ENCODE peak calls at places on chromosomes 1 and 21, in five cellular contexts. V is Peyer's patch, Z is AG08396, S is OCI-LY7, E is cerebellum. K is an unnamed sample.

GRCh38 chr1:68231627-68232303 is 558 bp downstream of the WLS start:
- DNase-seq in V (peak), Z (peak), S (no peak), E (peak), K (peak)

GRCh38 chr1:214296860-214297699 is 16.1 kb downstream of the SMYD2 start:
- DNase-seq in V (no peak), Z (peak), S (no peak), E (no peak), K (peak)

GRCh38 chr21:38905328-38905727 is 99.6 kb downstream of the ETS2 start:
- DNase-seq in V (no peak), Z (no peak), S (no peak), E (no peak), K (no peak)

GRCh38 chr1:204972461-204972860 is 70.6 kb upstream of the CNTN2 start:
- DNase-seq in V (no peak), Z (no peak), S (no peak), E (no peak), K (no peak)

GRCh38 chr1:1262759-1263158 is 10.9 kb downstream of the UBE2J2 start:
- DNase-seq in V (no peak), Z (no peak), S (no peak), E (no peak), K (no peak)

GRCh38 chr1:167330601-167331293 is 110.1 kb downstream of the POU2F1 start:
- DNase-seq in V (no peak), Z (no peak), S (peak), E (no peak), K (no peak)

GRCh38 chr1:77536813-77537212 is 145.6 kb downstream of the ZZZ3 start:
- DNase-seq in V (no peak), Z (peak), S (no peak), E (no peak), K (peak)

GRCh38 chr1:182392045-182393028 is 747 bp upstream of the GLUL start:
- DNase-seq in V (no peak), Z (peak), S (no peak), E (peak), K (no peak)

GRCh38 chr1:24393892-24394291 is 19.7 kb downstream of the STPG1 start:
- DNase-seq in V (no peak), Z (peak), S (no peak), E (no peak), K (peak)

GRCh38 chr1:4736254-4736653 is 81.8 kb downstream of the AJAP1 start:
- DNase-seq in V (no peak), Z (no peak), S (no peak), E (no peak), K (no peak)

GRCh38 chr1:28921286-28921869 is 7.0 kb downstream of the EPB41 start:
- DNase-seq in V (no peak), Z (no peak), S (no peak), E (peak), K (no peak)

GRCh38 chr1:201896951-201897391 is 8.3 kb downstream of the SHISA4 start:
- DNase-seq in V (no peak), Z (peak), S (no peak), E (no peak), K (no peak)

GRCh38 chr1:96882096-96882495 is 160.5 kb downstream of the PTBP2 start:
- DNase-seq in V (no peak), Z (no peak), S (no peak), E (no peak), K (no peak)

GRCh38 chr1:18998016-18998724 is 41.7 kb upstream of the IFFO2 start:
- DNase-seq in V (no peak), Z (no peak), S (no peak), E (no peak), K (peak)

GRCh38 chr1:65075123-65075976 is 72.7 kb upstream of the AK4 start:
- DNase-seq in V (peak), Z (peak), S (peak), E (peak), K (peak)

GRCh38 chr1:201213926-201214325 is 23.3 kb downstream of the IGFN1 start:
- DNase-seq in V (no peak), Z (no peak), S (no peak), E (no peak), K (no peak)

GRCh38 chr1:239817801-239818200 is 273.9 kb upstream of the FMN2 start:
- DNase-seq in V (no peak), Z (no peak), S (no peak), E (no peak), K (no peak)

GRCh38 chr1:18554597-18554996 is 73.9 kb downstream of the KLHDC7A start:
- DNase-seq in V (no peak), Z (no peak), S (no peak), E (no peak), K (no peak)

GRCh38 chr1:100300691-100301090 is 34.7 kb downstream of the RTCA start:
- DNase-seq in V (no peak), Z (no peak), S (no peak), E (no peak), K (no peak)

GRCh38 chr21:34363733-34364132 is at the start of gene KCNE2:
- DNase-seq in V (no peak), Z (no peak), S (no peak), E (no peak), K (no peak)

GRCh38 chr1:64598100-64598571 is 128.2 kb downstream of the CACHD1 start:
- DNase-seq in V (no peak), Z (peak), S (no peak), E (no peak), K (no peak)

GRCh38 chr1:29122662-29122986 is 1.1 kb downstream of the TMEM200B start:
- DNase-seq in V (no peak), Z (peak), S (no peak), E (no peak), K (no peak)

GRCh38 chr1:244836135-244836521 is 670 bp downstream of the COX20 start:
- DNase-seq in V (no peak), Z (peak), S (peak), E (peak), K (no peak)

GRCh38 chr1:67722292-67722944 is 37.4 kb downstream of the GADD45A start:
- DNase-seq in V (no peak), Z (no peak), S (no peak), E (no peak), K (no peak)

GRCh38 chr1:205678286-205679111 is 1.8 kb downstream of the SLC45A3 start:
- DNase-seq in V (no peak), Z (no peak), S (no peak), E (no peak), K (no peak)

GRCh38 chr1:24349891-24350290 is 30.7 kb downstream of the GRHL3 start:
- DNase-seq in V (no peak), Z (no peak), S (no peak), E (no peak), K (no peak)

GRCh38 chr1:222314839-222315238 is 233.1 kb downstream of the HHIPL2 start:
- DNase-seq in V (no peak), Z (no peak), S (no peak), E (no peak), K (no peak)

GRCh38 chr1:164709541-164710287 is 150.7 kb downstream of the PBX1 start:
- DNase-seq in V (no peak), Z (no peak), S (no peak), E (no peak), K (no peak)

GRCh38 chr1:47948126-47948525 is 49.1 kb downstream of the TRABD2B start:
- DNase-seq in V (no peak), Z (no peak), S (no peak), E (peak), K (no peak)

GRCh38 chr1:107993920-107994319 is 28.9 kb upstream of the VAV3 start:
- DNase-seq in V (no peak), Z (no peak), S (no peak), E (peak), K (no peak)

GRCh38 chr1:111937147-111937725 is 52.2 kb downstream of the KCND3 start:
- DNase-seq in V (no peak), Z (no peak), S (no peak), E (no peak), K (no peak)

GRCh38 chr1:228039986-228040385 is 33.2 kb downstream of the WNT3A start:
- DNase-seq in V (no peak), Z (no peak), S (no peak), E (no peak), K (no peak)